ENCODE peak calls at places on chromosome 21, in six cellular contexts. W, A, L, Q, K and E are unnamed samples.

GRCh38 chr21:35857082-35857481 is 203.2 kb downstream of the SETD4 start:
- DNase-seq in W (no peak), A (no peak), L (no peak), Q (no peak), K (no peak), E (no peak)

GRCh38 chr21:26067836-26068401 is 102.7 kb downstream of the APP start:
- DNase-seq in W (no peak), A (no peak), L (no peak), Q (no peak), K (no peak), E (no peak)

GRCh38 chr21:42366292-42367010 is at the start of gene TFF1:
- DNase-seq in W (peak), A (no peak), L (no peak), Q (no peak), K (peak), E (no peak)

GRCh38 chr21:32484706-32485380 is 72.3 kb downstream of the EVA1C start:
- DNase-seq in W (no peak), A (no peak), L (peak), Q (peak), K (no peak), E (no peak)

GRCh38 chr21:39938086-39938611 is 70.9 kb downstream of the PCP4 start:
- DNase-seq in W (no peak), A (no peak), L (no peak), Q (no peak), K (no peak), E (no peak)

GRCh38 chr21:16324630-16325029 is 594.8 kb downstream of the USP25 start:
- DNase-seq in W (no peak), A (no peak), L (no peak), Q (no peak), K (no peak), E (no peak)

GRCh38 chr21:31630062-31630711 is 29.3 kb upstream of the SOD1 start:
- DNase-seq in W (peak), A (no peak), L (peak), Q (no peak), K (no peak), E (no peak)

GRCh38 chr21:42346441-42346840 is 4.4 kb downstream of the TFF2 start:
- DNase-seq in W (no peak), A (no peak), L (no peak), Q (no peak), K (no peak), E (no peak)

GRCh38 chr21:35243171-35243570 is 194.1 kb upstream of the RUNX1 start:
- DNase-seq in W (no peak), A (no peak), L (no peak), Q (no peak), K (no peak), E (no peak)

GRCh38 chr21:45487161-45487806 is 55.0 kb downstream of the SLC19A1 start:
- DNase-seq in W (no peak), A (no peak), L (no peak), Q (no peak), K (no peak), E (no peak)

GRCh38 chr21:18002393-18002792 is 183.2 kb upstream of the C21orf91 start:
- DNase-seq in W (no peak), A (no peak), L (no peak), Q (no peak), K (no peak), E (no peak)

GRCh38 chr21:46046471-46046870 is 51.4 kb upstream of the COL6A2 start:
- DNase-seq in W (no peak), A (no peak), L (peak), Q (no peak), K (no peak), E (peak)

GRCh38 chr21:37915941-37916794 is at the start of gene KCNJ6:
- DNase-seq in W (peak), A (peak), L (no peak), Q (peak), K (no peak), E (no peak)
- H3K4me3 ChIP-seq in W (peak), A (peak), L (peak), Q (peak), K (no peak), E (peak)

GRCh38 chr21:33875026-33875695 is 40.4 kb downstream of the ATP5PO start:
- DNase-seq in W (no peak), A (no peak), L (no peak), Q (peak), K (no peak), E (no peak)
- H3K4me3 ChIP-seq in W (no peak), A (no peak), L (no peak), Q (no peak), K (no peak), E (no peak)

DNA sequence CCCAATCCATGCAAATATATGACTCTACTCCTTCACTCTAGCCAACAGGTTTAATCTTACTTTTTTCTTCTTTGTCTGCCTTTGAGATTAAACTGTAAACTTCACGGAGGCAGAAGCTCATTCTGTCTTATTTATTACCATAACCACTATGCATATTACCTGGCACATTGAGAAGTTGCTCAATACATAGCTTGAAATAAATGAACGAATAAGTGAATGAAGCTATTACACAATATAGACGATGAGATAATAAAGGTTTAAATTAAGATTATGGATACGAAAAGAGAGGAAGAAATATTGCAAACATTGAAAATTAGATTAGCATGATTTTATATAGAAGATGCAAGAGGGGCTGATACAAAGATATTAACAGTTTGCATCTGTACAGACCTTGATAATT is 385.1 kb downstream of the LTN1 start:
- DNase-seq in W (no peak), A (no peak), L (no peak), Q (no peak), K (no peak), E (no peak)
- H3K4me3 ChIP-seq in W (no peak), A (no peak), L (no peak), Q (no peak), K (no peak), E (no peak)

GRCh38 chr21:41290106-41290799 is 26.3 kb upstream of the FAM3B start:
- DNase-seq in W (no peak), A (no peak), L (no peak), Q (no peak), K (no peak), E (no peak)
- H3K4me3 ChIP-seq in W (no peak), A (no peak), L (peak), Q (no peak), K (no peak), E (no peak)